ENCODE peak calls at places on chromosomes 16 and 17, in eight cellular contexts. One of them, this sample, is unnamed.

GRCh38 chr16:31008154-31008950 is 2.1 kb downstream of the STX1B start:
- DNase-seq in body of pancreas: no peak
- DNase-seq in KG1: no peak
- DNase-seq in GM10248: no peak
- DNase-seq in stimulated activated CD8-positive, alpha-beta memory T cell treated with anti-CD3 and anti-CD28 coated beads, Interleukin-15, amount 100 ng/mL, for 24 hours: no peak
- DNase-seq in effector memory CD4-positive, alpha-beta T cell: no peak
- DNase-seq in stimulated activated CD4-positive, alpha-beta T cell treated with anti-CD3 and anti-CD28 coated beads, Interleukin-15, amount 100 ng/mL, for 1 hour: no peak
- DNase-seq in Daoy: peak; percentile 89
- DNase-seq in this sample: no peak

GRCh38 chr16:50086176-50086575 is 20.4 kb downstream of the HEATR3 start:
- DNase-seq in body of pancreas: no peak
- DNase-seq in KG1: no peak
- DNase-seq in GM10248: no peak
- DNase-seq in stimulated activated CD8-positive, alpha-beta memory T cell treated with anti-CD3 and anti-CD28 coated beads, Interleukin-15, amount 100 ng/mL, for 24 hours: no peak
- DNase-seq in effector memory CD4-positive, alpha-beta T cell: no peak
- DNase-seq in stimulated activated CD4-positive, alpha-beta T cell treated with anti-CD3 and anti-CD28 coated beads, Interleukin-15, amount 100 ng/mL, for 1 hour: no peak
- DNase-seq in Daoy: no peak
- DNase-seq in this sample: no peak

GRCh38 chr17:4310349-4311060 is 46.7 kb upstream of the ANKFY1 start:
- DNase-seq in body of pancreas: peak; percentile 59
- DNase-seq in KG1: no peak
- DNase-seq in GM10248: no peak
- DNase-seq in stimulated activated CD8-positive, alpha-beta memory T cell treated with anti-CD3 and anti-CD28 coated beads, Interleukin-15, amount 100 ng/mL, for 24 hours: no peak
- DNase-seq in effector memory CD4-positive, alpha-beta T cell: no peak
- DNase-seq in stimulated activated CD4-positive, alpha-beta T cell treated with anti-CD3 and anti-CD28 coated beads, Interleukin-15, amount 100 ng/mL, for 1 hour: no peak
- DNase-seq in Daoy: no peak
- DNase-seq in this sample: no peak

GRCh38 chr17:65750678-65751077 is 189.2 kb upstream of the AXIN2 start:
- DNase-seq in body of pancreas: peak; percentile 89
- DNase-seq in KG1: no peak
- DNase-seq in GM10248: no peak
- DNase-seq in stimulated activated CD8-positive, alpha-beta memory T cell treated with anti-CD3 and anti-CD28 coated beads, Interleukin-15, amount 100 ng/mL, for 24 hours: no peak
- DNase-seq in effector memory CD4-positive, alpha-beta T cell: peak; percentile 45
- DNase-seq in stimulated activated CD4-positive, alpha-beta T cell treated with anti-CD3 and anti-CD28 coated beads, Interleukin-15, amount 100 ng/mL, for 1 hour: peak; percentile 12
- DNase-seq in Daoy: peak; percentile 96
- DNase-seq in this sample: no peak

GRCh38 chr16:27514806-27515205 is 34.9 kb downstream of the GTF3C1 start:
- DNase-seq in body of pancreas: no peak
- DNase-seq in KG1: no peak
- DNase-seq in GM10248: no peak
- DNase-seq in stimulated activated CD8-positive, alpha-beta memory T cell treated with anti-CD3 and anti-CD28 coated beads, Interleukin-15, amount 100 ng/mL, for 24 hours: no peak
- DNase-seq in effector memory CD4-positive, alpha-beta T cell: no peak
- DNase-seq in stimulated activated CD4-positive, alpha-beta T cell treated with anti-CD3 and anti-CD28 coated beads, Interleukin-15, amount 100 ng/mL, for 1 hour: no peak
- DNase-seq in Daoy: no peak
- DNase-seq in this sample: no peak

GRCh38 chr16:57264950-57265371 is 19.5 kb downstream of the PLLP start:
- DNase-seq in body of pancreas: peak; percentile 96
- DNase-seq in KG1: no peak
- DNase-seq in GM10248: no peak
- DNase-seq in stimulated activated CD8-positive, alpha-beta memory T cell treated with anti-CD3 and anti-CD28 coated beads, Interleukin-15, amount 100 ng/mL, for 24 hours: no peak
- DNase-seq in effector memory CD4-positive, alpha-beta T cell: no peak
- DNase-seq in stimulated activated CD4-positive, alpha-beta T cell treated with anti-CD3 and anti-CD28 coated beads, Interleukin-15, amount 100 ng/mL, for 1 hour: no peak
- DNase-seq in Daoy: no peak
- DNase-seq in this sample: peak; percentile 57

GRCh38 chr17:42414782-42415409 is 8.2 kb downstream of the CAVIN1 start:
- DNase-seq in body of pancreas: no peak
- DNase-seq in KG1: peak; percentile 85
- DNase-seq in GM10248: peak; percentile 53
- DNase-seq in stimulated activated CD8-positive, alpha-beta memory T cell treated with anti-CD3 and anti-CD28 coated beads, Interleukin-15, amount 100 ng/mL, for 24 hours: no peak
- DNase-seq in effector memory CD4-positive, alpha-beta T cell: no peak
- DNase-seq in stimulated activated CD4-positive, alpha-beta T cell treated with anti-CD3 and anti-CD28 coated beads, Interleukin-15, amount 100 ng/mL, for 1 hour: no peak
- DNase-seq in Daoy: no peak
- DNase-seq in this sample: peak; percentile 39

GRCh38 chr17:72710834-72711233 is 381.7 kb downstream of the SLC39A11 start:
- DNase-seq in body of pancreas: no peak
- DNase-seq in KG1: no peak
- DNase-seq in GM10248: no peak
- DNase-seq in stimulated activated CD8-positive, alpha-beta memory T cell treated with anti-CD3 and anti-CD28 coated beads, Interleukin-15, amount 100 ng/mL, for 24 hours: no peak
- DNase-seq in effector memory CD4-positive, alpha-beta T cell: no peak
- DNase-seq in stimulated activated CD4-positive, alpha-beta T cell treated with anti-CD3 and anti-CD28 coated beads, Interleukin-15, amount 100 ng/mL, for 1 hour: no peak
- DNase-seq in Daoy: no peak
- DNase-seq in this sample: no peak

GRCh38 chr16:48537275-48537674 is 72.7 kb downstream of the N4BP1 start:
- DNase-seq in body of pancreas: no peak
- DNase-seq in KG1: no peak
- DNase-seq in GM10248: no peak
- DNase-seq in stimulated activated CD8-positive, alpha-beta memory T cell treated with anti-CD3 and anti-CD28 coated beads, Interleukin-15, amount 100 ng/mL, for 24 hours: no peak
- DNase-seq in effector memory CD4-positive, alpha-beta T cell: no peak
- DNase-seq in stimulated activated CD4-positive, alpha-beta T cell treated with anti-CD3 and anti-CD28 coated beads, Interleukin-15, amount 100 ng/mL, for 1 hour: no peak
- DNase-seq in Daoy: no peak
- DNase-seq in this sample: no peak

GRCh38 chr16:29808219-29808900 is 2.0 kb downstream of the MAZ start:
- DNase-seq in body of pancreas: no peak
- DNase-seq in KG1: no peak
- DNase-seq in GM10248: no peak
- DNase-seq in stimulated activated CD8-positive, alpha-beta memory T cell treated with anti-CD3 and anti-CD28 coated beads, Interleukin-15, amount 100 ng/mL, for 24 hours: no peak
- DNase-seq in effector memory CD4-positive, alpha-beta T cell: no peak
- DNase-seq in stimulated activated CD4-positive, alpha-beta T cell treated with anti-CD3 and anti-CD28 coated beads, Interleukin-15, amount 100 ng/mL, for 1 hour: no peak
- DNase-seq in Daoy: no peak
- DNase-seq in this sample: peak; percentile 66

GRCh38 chr16:14284371-14284770 is 213.3 kb downstream of the MRTFB start:
- DNase-seq in body of pancreas: no peak
- DNase-seq in KG1: no peak
- DNase-seq in GM10248: no peak
- DNase-seq in stimulated activated CD8-positive, alpha-beta memory T cell treated with anti-CD3 and anti-CD28 coated beads, Interleukin-15, amount 100 ng/mL, for 24 hours: no peak
- DNase-seq in effector memory CD4-positive, alpha-beta T cell: no peak
- DNase-seq in stimulated activated CD4-positive, alpha-beta T cell treated with anti-CD3 and anti-CD28 coated beads, Interleukin-15, amount 100 ng/mL, for 1 hour: no peak
- DNase-seq in Daoy: no peak
- DNase-seq in this sample: no peak

GRCh38 chr17:64460955-64461354 is 12.0 kb downstream of the MILR1 start:
- DNase-seq in body of pancreas: no peak
- DNase-seq in KG1: no peak
- DNase-seq in GM10248: no peak
- DNase-seq in stimulated activated CD8-positive, alpha-beta memory T cell treated with anti-CD3 and anti-CD28 coated beads, Interleukin-15, amount 100 ng/mL, for 24 hours: no peak
- DNase-seq in effector memory CD4-positive, alpha-beta T cell: no peak
- DNase-seq in stimulated activated CD4-positive, alpha-beta T cell treated with anti-CD3 and anti-CD28 coated beads, Interleukin-15, amount 100 ng/mL, for 1 hour: no peak
- DNase-seq in Daoy: no peak
- DNase-seq in this sample: no peak

GRCh38 chr16:57667526-57668258 is 414 bp upstream of the ADGRG3 start:
- DNase-seq in body of pancreas: no peak
- DNase-seq in KG1: no peak
- DNase-seq in GM10248: no peak
- DNase-seq in stimulated activated CD8-positive, alpha-beta memory T cell treated with anti-CD3 and anti-CD28 coated beads, Interleukin-15, amount 100 ng/mL, for 24 hours: no peak
- DNase-seq in effector memory CD4-positive, alpha-beta T cell: no peak
- DNase-seq in stimulated activated CD4-positive, alpha-beta T cell treated with anti-CD3 and anti-CD28 coated beads, Interleukin-15, amount 100 ng/mL, for 1 hour: no peak
- DNase-seq in Daoy: peak; percentile 37
- DNase-seq in this sample: peak; percentile 40

GRCh38 chr17:72997559-72997958 is 94.9 kb downstream of the SLC39A11 start:
- DNase-seq in body of pancreas: no peak
- DNase-seq in KG1: no peak
- DNase-seq in GM10248: no peak
- DNase-seq in stimulated activated CD8-positive, alpha-beta memory T cell treated with anti-CD3 and anti-CD28 coated beads, Interleukin-15, amount 100 ng/mL, for 24 hours: no peak
- DNase-seq in effector memory CD4-positive, alpha-beta T cell: no peak
- DNase-seq in stimulated activated CD4-positive, alpha-beta T cell treated with anti-CD3 and anti-CD28 coated beads, Interleukin-15, amount 100 ng/mL, for 1 hour: no peak
- DNase-seq in Daoy: no peak
- DNase-seq in this sample: no peak